ENCODE peak calls at places on chromosomes 11 and 22, in nine cellular contexts. S is HCT116; B is psoas muscle; V is caudate nucleus; Y is left lung; P is CD8-positive, alpha-beta memory T cell; F is SK-N-SH; N is CD4-positive, alpha-beta memory T cell; T is fibroblast of lung. X is an unnamed sample.

GRCh38 chr11:15985863-15986139 is 370.5 kb downstream of the SOX6 start:
- DNase-seq in S (no peak), B (no peak), V (no peak), Y (no peak), P (no peak), F (no peak), N (no peak), T (no peak), X (no peak)

GRCh38 chr11:3959015-3959917 is 103.8 kb downstream of the STIM1 start:
- DNase-seq in S (no peak), B (no peak), V (no peak), Y (no peak), P (no peak), F (no peak), N (no peak), T (peak), X (peak)

GRCh38 chr11:130068986-130069683 is 559 bp upstream of the APLP2 start:
- DNase-seq in S (peak), B (peak), V (peak), Y (no peak), P (peak), F (no peak), N (peak), T (peak), X (no peak)

GRCh38 chr11:109237636-109238035 is 184.4 kb upstream of the C11orf87 start:
- DNase-seq in S (no peak), B (no peak), V (no peak), Y (no peak), P (no peak), F (no peak), N (no peak), T (peak), X (no peak)

GRCh38 chr11:27313157-27313821 is 49.7 kb downstream of the CCDC34 start:
- DNase-seq in S (no peak), B (no peak), V (no peak), Y (no peak), P (no peak), F (peak), N (no peak), T (no peak), X (no peak)

GRCh38 chr22:28051091-28051786 is 132.2 kb upstream of the PITPNB start:
- DNase-seq in S (no peak), B (no peak), V (no peak), Y (no peak), P (no peak), F (no peak), N (no peak), T (no peak), X (no peak)

GRCh38 chr11:10307022-10307410 is 2.1 kb downstream of the ADM start:
- DNase-seq in S (no peak), B (no peak), V (no peak), Y (no peak), P (no peak), F (no peak), N (no peak), T (peak), X (no peak)

GRCh38 chr11:76888989-76889388 is 28.3 kb downstream of the ACER3 start:
- DNase-seq in S (no peak), B (no peak), V (no peak), Y (no peak), P (no peak), F (no peak), N (no peak), T (peak), X (no peak)

GRCh38 chr11:76629853-76630599 is 40.5 kb downstream of the LRRC32 start:
- DNase-seq in S (no peak), B (peak), V (no peak), Y (peak), P (no peak), F (no peak), N (no peak), T (no peak), X (no peak)

GRCh38 chr11:65814960-65815565 is 18.7 kb upstream of the SNX32 start:
- DNase-seq in S (no peak), B (no peak), V (no peak), Y (no peak), P (no peak), F (no peak), N (no peak), T (no peak), X (no peak)

GRCh38 chr11:9148035-9148434 is 56.6 kb upstream of the SCUBE2 start:
- DNase-seq in S (no peak), B (no peak), V (no peak), Y (no peak), P (no peak), F (no peak), N (no peak), T (no peak), X (no peak)

GRCh38 chr11:120392791-120393190 is 56.6 kb downstream of the ARHGEF12 start:
- DNase-seq in S (no peak), B (no peak), V (no peak), Y (no peak), P (no peak), F (no peak), N (no peak), T (peak), X (no peak)

GRCh38 chr11:114138411-114138810 is 78.9 kb downstream of the ZBTB16 start:
- DNase-seq in S (no peak), B (no peak), V (no peak), Y (no peak), P (no peak), F (no peak), N (no peak), T (no peak), X (no peak)

GRCh38 chr22:36015155-36015805 is 13.3 kb downstream of the RBFOX2 start:
- DNase-seq in S (no peak), B (no peak), V (no peak), Y (no peak), P (no peak), F (no peak), N (no peak), T (no peak), X (no peak)

GRCh38 chr11:8906629-8907028 is 4.4 kb upstream of the AKIP1 start:
- DNase-seq in S (peak), B (no peak), V (no peak), Y (no peak), P (no peak), F (no peak), N (no peak), T (peak), X (peak)

GRCh38 chr11:126871792-126872191 is 128.8 kb downstream of the KIRREL3 start:
- DNase-seq in S (no peak), B (no peak), V (no peak), Y (no peak), P (no peak), F (no peak), N (no peak), T (no peak), X (no peak)

GRCh38 chr11:35063453-35063852 is 75.5 kb upstream of the CD44 start:
- DNase-seq in S (no peak), B (no peak), V (no peak), Y (no peak), P (no peak), F (no peak), N (no peak), T (no peak), X (no peak)
- H3K27ac ChIP-seq in S (no peak), B (no peak), V (no peak), Y (no peak), P (no peak), F (no peak), N (no peak), T (peak), X (no peak)

GRCh38 chr11:69301491-69302401 is 7.8 kb downstream of the MYEOV start:
- DNase-seq in S (peak), B (peak), V (no peak), Y (peak), P (no peak), F (peak), N (no peak), T (peak), X (no peak)
- H3K27ac ChIP-seq in S (peak), B (no peak), V (no peak), Y (no peak), P (peak), F (peak), N (no peak), T (peak), X (peak)

DNA sequence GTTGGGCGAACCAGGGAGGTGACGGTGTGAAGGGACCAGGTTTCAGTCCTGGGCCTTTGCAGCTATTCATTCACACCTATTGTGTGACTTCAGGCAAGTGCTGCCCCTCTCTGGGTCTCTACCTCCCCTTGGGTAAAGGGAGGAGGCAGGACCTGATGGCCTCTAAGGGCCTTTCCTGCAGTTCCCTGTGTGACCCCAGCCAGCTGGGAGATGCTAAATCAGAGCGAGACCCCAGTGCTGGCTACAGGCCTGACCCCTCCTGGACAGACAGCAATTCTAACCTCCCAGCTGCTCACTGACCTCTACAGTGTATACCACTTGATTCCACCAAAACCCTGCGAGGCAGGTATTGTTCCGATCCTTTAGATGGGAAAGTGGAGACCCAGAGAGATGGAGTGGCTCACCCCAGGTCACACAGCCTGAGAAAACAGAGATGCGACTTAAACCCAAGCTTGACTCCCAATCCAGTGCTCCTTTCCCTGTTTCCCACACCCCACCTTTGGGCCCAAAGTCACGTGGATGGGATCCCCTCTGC is 6.2 kb downstream of the MAFF start:
- DNase-seq in S (no peak), B (no peak), V (no peak), Y (no peak), P (no peak), F (no peak), N (no peak), T (no peak), X (no peak)
- H3K27ac ChIP-seq in S (no peak), B (no peak), V (no peak), Y (no peak), P (no peak), F (no peak), N (no peak), T (peak), X (no peak)

DNA sequence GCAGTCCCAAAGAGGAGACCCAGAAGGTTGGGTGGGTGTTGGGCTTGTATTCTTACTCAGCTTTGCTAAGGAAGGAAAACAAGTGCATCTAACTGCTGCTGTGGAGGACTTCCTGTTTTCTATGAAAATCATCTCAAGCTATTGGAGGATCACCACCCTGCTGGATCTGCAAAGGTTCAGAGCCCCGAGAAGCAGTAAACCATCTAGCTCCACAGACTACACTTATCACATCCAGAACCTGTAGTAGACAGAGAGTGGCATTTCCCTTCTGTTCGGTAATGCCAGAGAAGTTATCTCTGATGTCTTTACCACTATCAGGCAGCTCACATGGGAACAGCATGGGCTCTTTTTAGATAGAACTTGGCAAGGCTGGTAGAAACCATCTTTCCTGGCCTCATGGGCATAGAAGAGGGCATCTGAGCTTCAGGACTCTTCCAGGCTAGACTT is 21.7 kb downstream of the KCNJ1 start:
- DNase-seq in S (no peak), B (no peak), V (no peak), Y (no peak), P (no peak), F (no peak), N (peak), T (no peak), X (no peak)
- H3K27ac ChIP-seq in S (no peak), B (no peak), V (no peak), Y (no peak), P (no peak), F (no peak), N (peak), T (no peak), X (no peak)

DNA sequence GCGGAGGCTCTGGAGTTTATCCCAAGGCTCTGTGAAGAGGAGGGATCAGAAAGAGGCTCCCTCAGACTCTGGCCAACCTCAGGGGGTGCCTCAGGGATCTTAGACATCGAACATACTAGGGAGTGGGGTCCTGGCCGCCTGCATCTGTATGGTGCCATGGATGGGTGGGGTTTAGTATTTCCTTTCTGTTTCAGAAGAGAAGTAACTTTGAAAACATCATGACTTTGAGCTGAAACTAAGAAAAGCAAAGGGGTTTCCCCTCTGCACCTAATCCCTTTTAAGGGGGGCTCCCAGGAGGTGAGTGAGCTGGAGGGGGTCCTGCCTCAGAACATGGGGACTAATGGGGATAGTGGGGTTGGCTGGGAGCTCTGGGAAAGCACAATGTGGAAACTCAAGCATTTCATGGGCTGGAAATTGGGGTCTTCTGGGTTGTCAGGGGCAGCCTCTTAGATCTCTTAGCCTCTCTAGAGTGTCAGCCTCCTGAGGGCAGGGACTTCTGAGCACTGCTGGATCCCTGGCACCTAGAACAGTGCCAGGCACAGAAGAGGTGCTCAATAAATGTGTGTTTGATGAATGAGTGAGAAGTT is 11.8 kb upstream of the SSTR3 start:
- DNase-seq in S (no peak), B (no peak), V (no peak), Y (no peak), P (no peak), F (no peak), N (no peak), T (no peak), X (no peak)
- H3K27ac ChIP-seq in S (no peak), B (no peak), V (no peak), Y (no peak), P (no peak), F (no peak), N (peak), T (no peak), X (no peak)

DNA sequence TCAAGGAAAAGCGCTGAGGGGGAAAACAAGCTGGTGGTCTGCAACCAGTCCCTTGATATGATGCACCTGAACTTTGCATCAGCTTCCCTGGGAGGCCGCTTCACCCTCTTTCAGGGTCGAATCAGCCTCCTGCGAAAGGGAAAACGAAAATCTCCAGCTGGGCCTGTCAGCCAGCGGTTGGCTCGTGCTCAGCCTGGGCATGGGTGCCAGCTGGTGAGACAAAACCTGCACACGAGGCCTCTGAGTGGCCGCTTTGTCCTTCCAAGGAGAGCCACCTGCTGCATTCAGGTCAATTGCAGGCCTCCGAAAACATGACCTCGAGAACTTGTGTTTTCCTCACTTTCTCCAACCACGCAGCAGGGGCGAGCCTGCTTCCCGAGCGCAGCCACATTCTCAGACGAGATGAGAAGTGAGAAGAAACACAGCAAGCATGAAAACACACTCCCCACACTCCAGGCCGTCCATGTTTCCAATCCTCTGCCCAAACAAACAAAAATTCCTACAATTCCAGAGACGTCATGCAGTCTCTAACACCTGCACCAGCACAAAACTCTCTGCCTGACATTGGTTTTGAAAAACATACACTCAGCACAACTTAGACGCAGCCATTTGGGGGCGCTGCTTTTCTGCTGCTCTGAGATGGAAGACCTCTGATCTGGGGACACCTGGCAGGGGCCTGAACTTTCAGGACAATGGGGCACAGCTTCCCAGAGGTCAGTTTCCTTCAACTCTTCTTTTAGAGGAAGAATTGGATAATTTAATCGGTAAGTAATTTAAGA is 77.1 kb downstream of the DHCR7 start:
- DNase-seq in S (no peak), B (no peak), V (no peak), Y (no peak), P (no peak), F (no peak), N (no peak), T (no peak), X (no peak)
- H3K27ac ChIP-seq in S (no peak), B (no peak), V (no peak), Y (no peak), P (no peak), F (no peak), N (no peak), T (no peak), X (no peak)

DNA sequence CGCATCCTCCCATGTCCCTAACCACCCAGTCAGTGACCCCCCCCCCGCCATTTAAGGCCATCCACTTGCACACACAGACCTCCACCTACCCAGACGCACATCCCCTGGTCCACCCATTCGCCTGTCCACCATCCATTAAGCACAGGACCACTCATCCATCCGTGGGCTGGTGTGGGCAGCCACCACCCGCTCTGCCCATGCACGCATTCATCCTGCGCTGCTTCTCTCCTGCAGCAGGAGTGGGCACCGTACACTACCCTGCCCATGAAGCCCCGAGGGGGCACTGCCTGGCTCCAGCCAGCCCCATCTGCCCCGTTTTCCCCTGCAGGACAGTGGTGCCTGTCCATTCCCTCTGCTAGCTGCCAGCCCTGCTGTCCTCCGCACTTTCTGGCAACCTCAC is 3.9 kb upstream of the SLC16A8 start:
- DNase-seq in S (no peak), B (peak), V (no peak), Y (no peak), P (no peak), F (no peak), N (no peak), T (no peak), X (no peak)
- H3K27ac ChIP-seq in S (no peak), B (no peak), V (no peak), Y (no peak), P (no peak), F (no peak), N (no peak), T (no peak), X (no peak)

GRCh38 chr22:30204742-30205111 is 41.8 kb downstream of the LIF start:
- DNase-seq in S (no peak), B (peak), V (no peak), Y (no peak), P (no peak), F (peak), N (no peak), T (peak), X (no peak)
- H3K27ac ChIP-seq in S (peak), B (peak), V (no peak), Y (peak), P (no peak), F (peak), N (no peak), T (peak), X (peak)

DNA sequence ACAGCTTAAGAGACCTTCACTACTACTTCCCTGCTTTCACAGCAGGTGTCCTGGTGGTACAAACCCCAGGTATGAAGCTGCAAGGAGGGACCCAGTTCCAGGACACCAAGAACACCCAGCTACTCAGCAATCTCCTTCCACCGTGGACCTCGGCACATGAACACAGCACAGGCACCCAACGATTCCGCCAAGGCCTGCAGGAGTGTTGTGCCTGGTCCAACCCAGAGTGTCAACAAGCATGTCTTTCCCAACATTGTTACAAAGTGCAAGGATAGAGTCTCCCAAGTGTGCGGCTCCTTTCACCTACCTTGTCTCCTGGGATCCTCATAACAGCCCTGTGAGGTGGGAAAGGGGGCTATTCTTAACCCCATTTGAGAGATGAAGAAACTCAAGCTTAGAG is 11.8 kb downstream of the PATZ1 start:
- DNase-seq in S (no peak), B (no peak), V (no peak), Y (no peak), P (no peak), F (no peak), N (no peak), T (no peak), X (no peak)
- H3K27ac ChIP-seq in S (no peak), B (no peak), V (peak), Y (no peak), P (no peak), F (no peak), N (no peak), T (no peak), X (no peak)

X was measured in epithelial cell of prostate.